ENCODE peak calls at places on chromosomes 11 and 22, in seven cellular contexts. One of them, this sample, is unnamed.

GRCh38 chr22:27456696-27457503 is 344.7 kb downstream of the MN1 start:
- DNase-seq in ELF-1: no peak
- DNase-seq in mesendoderm: peak
- DNase-seq in fibroblast of mammary gland: peak
- DNase-seq in RKO: peak
- DNase-seq in choroid plexus epithelial cell: peak
- DNase-seq in NCI-H1930: no peak
- DNase-seq in this sample: no peak

GRCh38 chr11:120510406-120511115 is 987 bp upstream of the GRIK4 start:
- DNase-seq in RKO: no peak
- DNase-seq in mesendoderm: no peak
- DNase-seq in NCI-H1930: no peak
- DNase-seq in choroid plexus epithelial cell: no peak
- DNase-seq in ELF-1: no peak
- DNase-seq in fibroblast of mammary gland: no peak
- DNase-seq in this sample: no peak

GRCh38 chr11:19679952-19680823 is 32.4 kb upstream of the NAV2 start:
- DNase-seq in RKO: peak
- DNase-seq in ELF-1: peak
- DNase-seq in fibroblast of mammary gland: peak
- DNase-seq in mesendoderm: peak
- DNase-seq in choroid plexus epithelial cell: peak
- DNase-seq in NCI-H1930: no peak
- DNase-seq in this sample: peak

GRCh38 chr11:27926981-27927481 is 180.9 kb downstream of the KIF18A start:
- DNase-seq in choroid plexus epithelial cell: peak
- DNase-seq in mesendoderm: peak
- DNase-seq in NCI-H1930: no peak
- DNase-seq in ELF-1: no peak
- DNase-seq in RKO: no peak
- DNase-seq in fibroblast of mammary gland: peak
- DNase-seq in this sample: peak

GRCh38 chr11:78564037-78564888 is 10.4 kb downstream of the NARS2 start:
- DNase-seq in fibroblast of mammary gland: peak
- DNase-seq in mesendoderm: peak
- DNase-seq in RKO: peak
- DNase-seq in choroid plexus epithelial cell: peak
- DNase-seq in NCI-H1930: peak
- DNase-seq in ELF-1: no peak
- DNase-seq in this sample: peak

GRCh38 chr11:124784051-124784450 is 16.2 kb downstream of the MSANTD2 start:
- DNase-seq in ELF-1: no peak
- DNase-seq in RKO: no peak
- DNase-seq in fibroblast of mammary gland: no peak
- DNase-seq in NCI-H1930: no peak
- DNase-seq in mesendoderm: no peak
- DNase-seq in choroid plexus epithelial cell: no peak
- DNase-seq in this sample: no peak

GRCh38 chr11:26599876-26600434 is 27.9 kb upstream of the MUC15 start:
- DNase-seq in NCI-H1930: no peak
- DNase-seq in RKO: no peak
- DNase-seq in fibroblast of mammary gland: no peak
- DNase-seq in choroid plexus epithelial cell: no peak
- DNase-seq in mesendoderm: no peak
- DNase-seq in ELF-1: no peak
- DNase-seq in this sample: peak

GRCh38 chr11:12841946-12842630 is 167.0 kb upstream of the RASSF10 start:
- DNase-seq in fibroblast of mammary gland: peak
- DNase-seq in RKO: no peak
- DNase-seq in ELF-1: no peak
- DNase-seq in choroid plexus epithelial cell: peak
- DNase-seq in mesendoderm: peak
- DNase-seq in NCI-H1930: no peak
- DNase-seq in this sample: peak

GRCh38 chr22:31135706-31136105 is 4.6 kb downstream of the PLA2G3 start:
- DNase-seq in RKO: no peak
- DNase-seq in ELF-1: no peak
- DNase-seq in mesendoderm: no peak
- DNase-seq in fibroblast of mammary gland: no peak
- DNase-seq in choroid plexus epithelial cell: no peak
- DNase-seq in NCI-H1930: no peak
- DNase-seq in this sample: no peak

GRCh38 chr22:37896181-37896592 is 9.9 kb upstream of the MICALL1 start:
- DNase-seq in mesendoderm: peak
- DNase-seq in ELF-1: peak
- DNase-seq in NCI-H1930: no peak
- DNase-seq in fibroblast of mammary gland: peak
- DNase-seq in choroid plexus epithelial cell: peak
- DNase-seq in RKO: no peak
- DNase-seq in this sample: peak

GRCh38 chr11:48055292-48056132 is 75.2 kb downstream of the PTPRJ start:
- DNase-seq in choroid plexus epithelial cell: peak
- DNase-seq in fibroblast of mammary gland: peak
- DNase-seq in RKO: no peak
- DNase-seq in mesendoderm: no peak
- DNase-seq in ELF-1: peak
- DNase-seq in NCI-H1930: no peak
- DNase-seq in this sample: peak

GRCh38 chr22:37386441-37386840 is 40.8 kb downstream of the ELFN2 start:
- DNase-seq in choroid plexus epithelial cell: no peak
- DNase-seq in fibroblast of mammary gland: no peak
- DNase-seq in NCI-H1930: no peak
- DNase-seq in ELF-1: no peak
- DNase-seq in RKO: no peak
- DNase-seq in mesendoderm: no peak
- DNase-seq in this sample: no peak

GRCh38 chr11:115145316-115145715 is 358.9 kb downstream of the CADM1 start:
- DNase-seq in RKO: no peak
- DNase-seq in choroid plexus epithelial cell: no peak
- DNase-seq in NCI-H1930: no peak
- DNase-seq in fibroblast of mammary gland: no peak
- DNase-seq in mesendoderm: no peak
- DNase-seq in ELF-1: no peak
- DNase-seq in this sample: no peak

GRCh38 chr22:25027959-25028840 is 75.7 kb downstream of the KIAA1671 start:
- DNase-seq in NCI-H1930: no peak
- DNase-seq in mesendoderm: peak
- DNase-seq in RKO: no peak
- DNase-seq in fibroblast of mammary gland: no peak
- DNase-seq in choroid plexus epithelial cell: peak
- DNase-seq in ELF-1: peak
- DNase-seq in this sample: peak

GRCh38 chr22:43174941-43175531 is 11.9 kb downstream of the TTLL12 start:
- DNase-seq in mesendoderm: no peak
- DNase-seq in ELF-1: no peak
- DNase-seq in fibroblast of mammary gland: no peak
- DNase-seq in NCI-H1930: no peak
- DNase-seq in choroid plexus epithelial cell: no peak
- DNase-seq in RKO: no peak
- DNase-seq in this sample: no peak

GRCh38 chr11:28627690-28628255 is 519.6 kb downstream of the METTL15 start:
- DNase-seq in ELF-1: no peak
- DNase-seq in choroid plexus epithelial cell: no peak
- DNase-seq in mesendoderm: peak
- DNase-seq in fibroblast of mammary gland: no peak
- DNase-seq in RKO: no peak
- DNase-seq in NCI-H1930: peak
- DNase-seq in this sample: no peak

GRCh38 chr11:66687831-66688281 is 10.2 kb upstream of the RBM4B start:
- DNase-seq in NCI-H1930: no peak
- DNase-seq in fibroblast of mammary gland: no peak
- DNase-seq in mesendoderm: no peak
- DNase-seq in choroid plexus epithelial cell: no peak
- DNase-seq in ELF-1: no peak
- DNase-seq in RKO: no peak
- DNase-seq in this sample: no peak

GRCh38 chr11:746289-747175 is 732 bp upstream of the TALDO1 start:
- DNase-seq in RKO: peak
- DNase-seq in NCI-H1930: no peak
- DNase-seq in fibroblast of mammary gland: peak
- DNase-seq in ELF-1: no peak
- DNase-seq in mesendoderm: peak
- DNase-seq in choroid plexus epithelial cell: peak
- DNase-seq in this sample: no peak

GRCh38 chr11:8503872-8504491 is 90.0 kb downstream of the STK33 start:
- DNase-seq in choroid plexus epithelial cell: no peak
- DNase-seq in NCI-H1930: no peak
- DNase-seq in fibroblast of mammary gland: no peak
- DNase-seq in RKO: no peak
- DNase-seq in mesendoderm: no peak
- DNase-seq in ELF-1: no peak
- DNase-seq in this sample: no peak

GRCh38 chr22:47154621-47155081 is 392.2 kb downstream of the TBC1D22A start:
- DNase-seq in fibroblast of mammary gland: peak
- DNase-seq in ELF-1: no peak
- DNase-seq in choroid plexus epithelial cell: peak
- DNase-seq in NCI-H1930: no peak
- DNase-seq in RKO: no peak
- DNase-seq in mesendoderm: no peak
- DNase-seq in this sample: peak

GRCh38 chr22:41539146-41540005 is 4.9 kb downstream of the POLR3H start:
- DNase-seq in ELF-1: no peak
- DNase-seq in fibroblast of mammary gland: peak
- DNase-seq in choroid plexus epithelial cell: peak
- DNase-seq in mesendoderm: no peak
- DNase-seq in NCI-H1930: no peak
- DNase-seq in RKO: no peak
- DNase-seq in this sample: no peak

GRCh38 chr22:26416670-26417270 is 12.3 kb upstream of the ASPHD2 start:
- DNase-seq in NCI-H1930: no peak
- DNase-seq in choroid plexus epithelial cell: peak
- DNase-seq in mesendoderm: peak
- DNase-seq in ELF-1: peak
- DNase-seq in RKO: peak
- DNase-seq in fibroblast of mammary gland: peak
- DNase-seq in this sample: no peak

GRCh38 chr22:36323182-36323854 is 64.4 kb downstream of the MYH9 start:
- DNase-seq in choroid plexus epithelial cell: peak
- DNase-seq in fibroblast of mammary gland: peak
- DNase-seq in NCI-H1930: no peak
- DNase-seq in ELF-1: no peak
- DNase-seq in RKO: no peak
- DNase-seq in mesendoderm: no peak
- DNase-seq in this sample: no peak

GRCh38 chr11:64382586-64382985 is 23.6 kb downstream of the RPS6KA4 start:
- DNase-seq in ELF-1: no peak
- DNase-seq in fibroblast of mammary gland: no peak
- DNase-seq in RKO: no peak
- DNase-seq in mesendoderm: peak
- DNase-seq in choroid plexus epithelial cell: no peak
- DNase-seq in NCI-H1930: no peak
- DNase-seq in this sample: no peak

GRCh38 chr22:34669001-34669400 is 397.0 kb upstream of the ISX start:
- DNase-seq in ELF-1: no peak
- DNase-seq in fibroblast of mammary gland: peak
- DNase-seq in NCI-H1930: no peak
- DNase-seq in mesendoderm: no peak
- DNase-seq in choroid plexus epithelial cell: no peak
- DNase-seq in RKO: peak
- DNase-seq in this sample: no peak

GRCh38 chr11:3632070-3632660 is 9.6 kb downstream of the ART5 start:
- DNase-seq in RKO: no peak
- DNase-seq in NCI-H1930: no peak
- DNase-seq in ELF-1: no peak
- DNase-seq in fibroblast of mammary gland: no peak
- DNase-seq in mesendoderm: no peak
- DNase-seq in choroid plexus epithelial cell: no peak
- DNase-seq in this sample: no peak

GRCh38 chr11:96037267-96037990 is 113.5 kb upstream of the MTMR2 start:
- DNase-seq in RKO: peak
- DNase-seq in NCI-H1930: no peak
- DNase-seq in choroid plexus epithelial cell: peak
- DNase-seq in fibroblast of mammary gland: peak
- DNase-seq in mesendoderm: peak
- DNase-seq in ELF-1: peak
- DNase-seq in this sample: no peak

GRCh38 chr11:124745835-124746620 is 6.0 kb downstream of the VSIG2 start:
- DNase-seq in NCI-H1930: no peak
- DNase-seq in RKO: no peak
- DNase-seq in choroid plexus epithelial cell: no peak
- DNase-seq in mesendoderm: no peak
- DNase-seq in ELF-1: no peak
- DNase-seq in fibroblast of mammary gland: no peak
- DNase-seq in this sample: no peak

GRCh38 chr11:1520987-1521349 is 34.4 kb upstream of the MOB2 start:
- DNase-seq in ELF-1: no peak
- DNase-seq in choroid plexus epithelial cell: peak
- DNase-seq in fibroblast of mammary gland: no peak
- DNase-seq in RKO: no peak
- DNase-seq in mesendoderm: no peak
- DNase-seq in NCI-H1930: no peak
- DNase-seq in this sample: no peak

GRCh38 chr11:66718320-66718971 is 10.6 kb downstream of the SPTBN2 start:
- DNase-seq in mesendoderm: no peak
- DNase-seq in RKO: no peak
- DNase-seq in choroid plexus epithelial cell: no peak
- DNase-seq in NCI-H1930: no peak
- DNase-seq in fibroblast of mammary gland: no peak
- DNase-seq in ELF-1: peak
- DNase-seq in this sample: no peak

GRCh38 chr11:16809901-16810668 is 71.6 kb downstream of the C11orf58 start:
- DNase-seq in fibroblast of mammary gland: peak
- DNase-seq in ELF-1: no peak
- DNase-seq in RKO: peak
- DNase-seq in mesendoderm: no peak
- DNase-seq in choroid plexus epithelial cell: peak
- DNase-seq in NCI-H1930: no peak
- DNase-seq in this sample: no peak

GRCh38 chr11:22539851-22540376 is 85.7 kb downstream of the FANCF start:
- DNase-seq in mesendoderm: peak
- DNase-seq in choroid plexus epithelial cell: peak
- DNase-seq in ELF-1: no peak
- DNase-seq in fibroblast of mammary gland: peak
- DNase-seq in RKO: peak
- DNase-seq in NCI-H1930: no peak
- DNase-seq in this sample: peak

GRCh38 chr11:78711732-78712131 is 137.1 kb upstream of the NARS2 start:
- DNase-seq in RKO: no peak
- DNase-seq in NCI-H1930: no peak
- DNase-seq in ELF-1: no peak
- DNase-seq in choroid plexus epithelial cell: no peak
- DNase-seq in mesendoderm: no peak
- DNase-seq in fibroblast of mammary gland: no peak
- DNase-seq in this sample: no peak

This sample was measured in SK-MEL-5.